ENCODE peak calls at places on chromosomes 16 and 17, in four cellular contexts. P, B, G and Y are unnamed samples.

GRCh38 chr17:8073627-8074485 is 13.7 kb downstream of the ALOX12B start:
- DNase-seq in P (peak; percentile 24), B (peak; percentile 71), G (peak; percentile 65), Y (peak; percentile 46)

GRCh38 chr17:60468371-60468770 is 46.1 kb downstream of the CHCT1 start:
- DNase-seq in P (no peak), B (peak; percentile 29), G (no peak), Y (peak; percentile 40)

GRCh38 chr17:14387036-14387435 is 86.2 kb downstream of the HS3ST3B1 start:
- DNase-seq in P (no peak), B (no peak), G (no peak), Y (no peak)

GRCh38 chr17:76544123-76544915 is 4.5 kb downstream of the PRCD start:
- DNase-seq in P (no peak), B (no peak), G (no peak), Y (no peak)

GRCh38 chr17:8120520-8121443 is 2.5 kb upstream of the ALOXE3 start:
- DNase-seq in P (peak; percentile 66), B (peak; percentile 73), G (peak; percentile 63), Y (peak; percentile 69)

GRCh38 chr16:86225905-86226371 is 284.4 kb upstream of the FOXF1 start:
- DNase-seq in P (no peak), B (no peak), G (no peak), Y (no peak)

GRCh38 chr17:21689604-21690003 is 2.7 kb upstream of the KCNJ18 start:
- DNase-seq in P (peak; percentile 63), B (peak; percentile 87), G (no peak), Y (peak; percentile 84)

GRCh38 chr16:46727630-46728029 is 20.5 kb downstream of the MYLK3 start:
- DNase-seq in P (no peak), B (no peak), G (no peak), Y (no peak)

GRCh38 chr16:7313170-7313569 is 19.5 kb upstream of the RBFOX1 start:
- DNase-seq in P (no peak), B (no peak), G (no peak), Y (no peak)

GRCh38 chr17:38454528-38454927 is 26.3 kb downstream of the ARHGAP23 start:
- DNase-seq in P (peak; percentile 50), B (peak; percentile 73), G (no peak), Y (peak; percentile 86)

GRCh38 chr17:63950940-63951907 is 19.1 kb upstream of the CD79B start:
- DNase-seq in P (no peak), B (no peak), G (peak; percentile 39), Y (no peak)

GRCh38 chr16:3171855-3172593 is 16.0 kb upstream of the OR1F1 start:
- DNase-seq in P (peak; percentile 87), B (no peak), G (no peak), Y (peak; percentile 46)

GRCh38 chr17:7242717-7243576 is 698 bp upstream of the GABARAP start:
- DNase-seq in P (peak; percentile 94), B (peak; percentile 97), G (peak; percentile 96), Y (peak; percentile 97)

GRCh38 chr16:68257906-68258800 is 6.2 kb upstream of the SLC7A6 start:
- DNase-seq in P (peak; percentile 18), B (peak; percentile 33), G (no peak), Y (peak; percentile 86)

GRCh38 chr17:12896386-12896785 is 107.1 kb downstream of the ARHGAP44 start:
- DNase-seq in P (no peak), B (no peak), G (no peak), Y (no peak)
- H3K4me3 ChIP-seq in P (no peak overlapping the region), B (no peak overlapping the region), G (no peak overlapping the region), Y (no peak overlapping the region)

DNA sequence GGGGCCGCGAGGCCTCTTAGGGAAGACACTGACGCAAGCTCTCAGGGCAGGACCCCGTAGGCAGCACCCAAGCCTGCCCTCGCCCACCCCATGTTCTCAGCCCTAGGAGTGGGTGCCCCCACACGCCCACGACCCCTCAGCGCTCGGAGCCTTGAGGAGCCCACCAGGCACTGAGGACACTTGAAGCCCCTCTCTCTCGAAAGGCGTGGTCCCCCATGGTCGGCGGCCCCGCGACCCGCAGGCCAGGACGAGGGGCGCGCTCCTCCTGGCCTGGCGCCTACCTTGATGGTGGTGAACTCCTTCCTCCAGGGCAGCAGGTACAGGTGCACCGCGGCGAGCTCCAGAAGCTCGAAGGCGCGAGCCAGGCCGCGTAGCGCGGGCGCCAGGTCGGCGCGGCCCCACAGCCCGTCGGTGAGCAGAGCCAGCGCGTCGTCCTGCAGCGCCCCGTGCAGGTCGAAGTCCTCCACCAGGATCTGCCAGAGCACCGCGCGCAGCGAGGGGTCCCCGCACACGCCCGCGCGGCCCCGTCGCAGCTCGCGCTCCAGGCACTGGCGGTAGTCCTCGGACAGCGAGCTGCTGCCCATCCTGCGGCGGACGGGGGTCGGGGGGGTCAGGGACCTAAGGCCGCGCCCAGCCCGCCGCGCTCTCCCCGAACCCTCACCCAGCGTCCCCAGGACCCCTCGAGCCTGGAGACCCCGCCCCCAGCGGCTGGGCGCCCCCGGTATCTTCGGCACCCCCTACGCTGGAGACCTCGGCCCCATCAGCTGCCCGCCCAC is 668 bp downstream of the SPATA2L start:
- DNase-seq in P (no peak), B (peak; percentile 32), G (peak; percentile 74), Y (no peak)
- TF ChIP-seq CTCF in P (peak; percentile 33), B (no peak), G (no peak), Y (peak; percentile 4)

GRCh38 chr17:48106802-48107136 is 797 bp upstream of the SNX11 start:
- DNase-seq in P (no peak), B (no peak), G (no peak), Y (no peak)
- H3K4me3 ChIP-seq in P (peak overlapping the region; percentile 95), B (peak overlapping the region; percentile 96), G (peak overlapping the region; percentile 41), Y (peak overlapping the region; percentile 87)

GRCh38 chr16:48901712-48902374 is 291.9 kb upstream of the N4BP1 start:
- DNase-seq in P (no peak), B (no peak), G (no peak), Y (no peak)
- TF ChIP-seq CTCF in P (no peak), B (no peak), G (no peak), Y (peak; percentile 12)

DNA sequence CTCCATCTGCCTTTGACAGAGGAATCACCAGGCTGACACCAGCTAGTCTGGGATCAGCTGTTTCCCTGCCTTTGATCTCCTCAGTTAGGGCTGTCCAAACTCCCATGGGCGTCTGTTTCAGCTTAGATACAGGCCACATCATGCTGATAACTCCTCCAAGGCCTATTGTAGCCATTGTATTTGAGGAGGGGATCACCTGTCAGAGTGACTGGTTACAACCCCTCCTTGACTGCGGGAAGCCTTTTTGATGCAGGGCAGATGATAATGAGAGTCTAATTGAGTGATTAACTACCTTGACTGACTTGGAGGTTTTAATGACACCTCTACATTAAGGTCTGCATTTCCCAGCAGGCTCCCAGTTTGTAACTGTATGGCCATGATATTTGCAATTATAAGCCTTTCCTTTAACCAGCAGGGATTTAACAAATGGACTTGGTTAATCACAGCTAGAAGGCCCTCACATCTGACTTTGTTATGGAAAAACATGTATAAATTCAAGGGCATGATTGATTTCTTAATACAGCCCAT is 863.5 kb downstream of the KCNJ2 start:
- DNase-seq in P (no peak), B (no peak), G (no peak), Y (no peak)
- H3K4me3 ChIP-seq in P (no peak overlapping the region), B (no peak overlapping the region), G (no peak overlapping the region), Y (no peak overlapping the region)

GRCh38 chr16:81940781-81941560 is 70.3 kb downstream of the SDR42E1 start:
- DNase-seq in P (peak; percentile 28), B (peak; percentile 78), G (no peak), Y (peak; percentile 90)
- TF ChIP-seq CTCF in P (peak; percentile 27), B (peak; percentile 61), G (peak; percentile 52), Y (peak; percentile 73)

GRCh38 chr16:54282923-54283734 is 3.5 kb downstream of the IRX3 start:
- DNase-seq in P (no peak), B (no peak), G (no peak), Y (no peak)

GRCh38 chr16:54280751-54281150 is 5.8 kb downstream of the IRX3 start:
- DNase-seq in P (no peak), B (no peak), G (no peak), Y (peak; percentile 22)

GRCh38 chr16:54281535-54282201 is 4.9 kb downstream of the IRX3 start:
- DNase-seq in P (no peak), B (no peak), G (no peak), Y (no peak)

GRCh38 chr16:54283735-54284318 is 2.8 kb downstream of the IRX3 start:
- DNase-seq in P (no peak), B (no peak), G (no peak), Y (no peak)

GRCh38 chr16:54282202-54282922 is 4.2 kb downstream of the IRX3 start:
- DNase-seq in P (no peak), B (peak; percentile 37), G (peak; percentile 29), Y (peak; percentile 23)
- H3K4me3 ChIP-seq in P (peak overlapping the region; percentile 37), B (peak overlapping the region; percentile 5), G (no peak overlapping the region), Y (no peak overlapping the region)